ENCODE peak calls at places on chromosomes 7 and 10, in eight cellular contexts. One of them, this sample, is unnamed.

GRCh38 chr10:1036341-1036791 is 10.7 kb upstream of the IDI2 start:
- DNase-seq in foreskin keratinocyte: peak; percentile 94
- DNase-seq in GM23248: peak; percentile 44
- DNase-seq in EL: peak; percentile 34
- DNase-seq in activated CD4-positive, alpha-beta T cell treated with anti-CD3 and anti-CD28 coated beads, Interleukin-2, amount 50 U/mL, for 1 hour: no peak
- DNase-seq in NCI-H460: no peak
- DNase-seq in HS-27A: no peak
- DNase-seq in heart right ventricle: no peak
- DNase-seq in this sample: no peak

GRCh38 chr10:115879372-115879771 is 393.6 kb downstream of the GFRA1 start:
- DNase-seq in foreskin keratinocyte: no peak
- DNase-seq in GM23248: no peak
- DNase-seq in EL: no peak
- DNase-seq in activated CD4-positive, alpha-beta T cell treated with anti-CD3 and anti-CD28 coated beads, Interleukin-2, amount 50 U/mL, for 1 hour: no peak
- DNase-seq in NCI-H460: no peak
- DNase-seq in HS-27A: no peak
- DNase-seq in heart right ventricle: no peak
- DNase-seq in this sample: no peak

GRCh38 chr10:79147796-79148451 is 79.2 kb downstream of the ZMIZ1 start:
- DNase-seq in foreskin keratinocyte: no peak
- DNase-seq in GM23248: no peak
- DNase-seq in EL: no peak
- DNase-seq in activated CD4-positive, alpha-beta T cell treated with anti-CD3 and anti-CD28 coated beads, Interleukin-2, amount 50 U/mL, for 1 hour: no peak
- DNase-seq in NCI-H460: no peak
- DNase-seq in HS-27A: no peak
- DNase-seq in heart right ventricle: no peak
- DNase-seq in this sample: no peak

GRCh38 chr7:106717997-106718871 is 57.3 kb upstream of the CCDC71L start:
- DNase-seq in foreskin keratinocyte: peak; percentile 92
- DNase-seq in GM23248: peak; percentile 99
- DNase-seq in EL: peak; percentile 99
- DNase-seq in activated CD4-positive, alpha-beta T cell treated with anti-CD3 and anti-CD28 coated beads, Interleukin-2, amount 50 U/mL, for 1 hour: peak; percentile 39
- DNase-seq in NCI-H460: peak; percentile 75
- DNase-seq in HS-27A: peak; percentile 86
- DNase-seq in heart right ventricle: peak; percentile 36
- DNase-seq in this sample: peak; percentile 59

GRCh38 chr7:516216-516605 is 3.4 kb downstream of the PDGFA start:
- DNase-seq in foreskin keratinocyte: no peak
- DNase-seq in GM23248: no peak
- DNase-seq in EL: no peak
- DNase-seq in activated CD4-positive, alpha-beta T cell treated with anti-CD3 and anti-CD28 coated beads, Interleukin-2, amount 50 U/mL, for 1 hour: no peak
- DNase-seq in NCI-H460: no peak
- DNase-seq in HS-27A: no peak
- DNase-seq in heart right ventricle: no peak
- DNase-seq in this sample: no peak

GRCh38 chr7:151078233-151079040 is 2.2 kb downstream of the FASTK start:
- DNase-seq in foreskin keratinocyte: no peak
- DNase-seq in GM23248: peak; percentile 65
- DNase-seq in EL: peak; percentile 19
- DNase-seq in activated CD4-positive, alpha-beta T cell treated with anti-CD3 and anti-CD28 coated beads, Interleukin-2, amount 50 U/mL, for 1 hour: no peak
- DNase-seq in NCI-H460: no peak
- DNase-seq in HS-27A: no peak
- DNase-seq in heart right ventricle: no peak
- DNase-seq in this sample: no peak

GRCh38 chr7:137592232-137592896 is 248.8 kb upstream of the PTN start:
- DNase-seq in foreskin keratinocyte: no peak
- DNase-seq in GM23248: peak; percentile 83
- DNase-seq in EL: peak; percentile 72
- DNase-seq in activated CD4-positive, alpha-beta T cell treated with anti-CD3 and anti-CD28 coated beads, Interleukin-2, amount 50 U/mL, for 1 hour: no peak
- DNase-seq in NCI-H460: peak; percentile 80
- DNase-seq in HS-27A: no peak
- DNase-seq in heart right ventricle: peak; percentile 55
- DNase-seq in this sample: peak; percentile 47

GRCh38 chr7:6530626-6531491 is 20.4 kb downstream of the GRID2IP start:
- DNase-seq in foreskin keratinocyte: no peak
- DNase-seq in GM23248: no peak
- DNase-seq in EL: no peak
- DNase-seq in activated CD4-positive, alpha-beta T cell treated with anti-CD3 and anti-CD28 coated beads, Interleukin-2, amount 50 U/mL, for 1 hour: peak; percentile 51
- DNase-seq in NCI-H460: no peak
- DNase-seq in HS-27A: no peak
- DNase-seq in heart right ventricle: no peak
- DNase-seq in this sample: peak; percentile 73

GRCh38 chr7:158587425-158588084 is at the start of gene PTPRN2:
- DNase-seq in foreskin keratinocyte: no peak
- DNase-seq in GM23248: peak; percentile 84
- DNase-seq in EL: peak; percentile 45
- DNase-seq in activated CD4-positive, alpha-beta T cell treated with anti-CD3 and anti-CD28 coated beads, Interleukin-2, amount 50 U/mL, for 1 hour: peak; percentile 48
- DNase-seq in NCI-H460: peak; percentile 60
- DNase-seq in HS-27A: no peak
- DNase-seq in heart right ventricle: peak; percentile 32
- DNase-seq in this sample: peak; percentile 58

GRCh38 chr7:22332481-22332880 is 24.5 kb downstream of the RAPGEF5 start:
- DNase-seq in foreskin keratinocyte: no peak
- DNase-seq in GM23248: no peak
- DNase-seq in EL: no peak
- DNase-seq in activated CD4-positive, alpha-beta T cell treated with anti-CD3 and anti-CD28 coated beads, Interleukin-2, amount 50 U/mL, for 1 hour: no peak
- DNase-seq in NCI-H460: no peak
- DNase-seq in HS-27A: no peak
- DNase-seq in heart right ventricle: no peak
- DNase-seq in this sample: no peak

GRCh38 chr10:95235676-95236067 is 41.6 kb downstream of the ACSM6 start:
- DNase-seq in foreskin keratinocyte: no peak
- DNase-seq in GM23248: no peak
- DNase-seq in EL: no peak
- DNase-seq in activated CD4-positive, alpha-beta T cell treated with anti-CD3 and anti-CD28 coated beads, Interleukin-2, amount 50 U/mL, for 1 hour: no peak
- DNase-seq in NCI-H460: no peak
- DNase-seq in HS-27A: no peak
- DNase-seq in heart right ventricle: no peak
- DNase-seq in this sample: no peak

GRCh38 chr7:1815051-1815481 is 145.0 kb downstream of the ELFN1 start:
- DNase-seq in foreskin keratinocyte: no peak
- DNase-seq in GM23248: no peak
- DNase-seq in EL: no peak
- DNase-seq in activated CD4-positive, alpha-beta T cell treated with anti-CD3 and anti-CD28 coated beads, Interleukin-2, amount 50 U/mL, for 1 hour: no peak
- DNase-seq in NCI-H460: no peak
- DNase-seq in HS-27A: no peak
- DNase-seq in heart right ventricle: no peak
- DNase-seq in this sample: no peak

GRCh38 chr10:43110318-43111071 is 27.8 kb upstream of the CSGALNACT2 start:
- DNase-seq in foreskin keratinocyte: peak; percentile 32
- DNase-seq in GM23248: peak; percentile 81
- DNase-seq in EL: peak; percentile 66
- DNase-seq in activated CD4-positive, alpha-beta T cell treated with anti-CD3 and anti-CD28 coated beads, Interleukin-2, amount 50 U/mL, for 1 hour: no peak
- DNase-seq in NCI-H460: no peak
- DNase-seq in HS-27A: no peak
- DNase-seq in heart right ventricle: no peak
- DNase-seq in this sample: peak; percentile 34

GRCh38 chr10:33190406-33190805 is 144.1 kb downstream of the NRP1 start:
- DNase-seq in foreskin keratinocyte: no peak
- DNase-seq in GM23248: peak; percentile 36
- DNase-seq in EL: no peak
- DNase-seq in activated CD4-positive, alpha-beta T cell treated with anti-CD3 and anti-CD28 coated beads, Interleukin-2, amount 50 U/mL, for 1 hour: no peak
- DNase-seq in NCI-H460: no peak
- DNase-seq in HS-27A: no peak
- DNase-seq in heart right ventricle: no peak
- DNase-seq in this sample: no peak

GRCh38 chr7:40887099-40887498 is 752.3 kb downstream of the SUGCT start:
- DNase-seq in foreskin keratinocyte: peak; percentile 50
- DNase-seq in GM23248: peak; percentile 71
- DNase-seq in EL: peak; percentile 57
- DNase-seq in activated CD4-positive, alpha-beta T cell treated with anti-CD3 and anti-CD28 coated beads, Interleukin-2, amount 50 U/mL, for 1 hour: no peak
- DNase-seq in NCI-H460: no peak
- DNase-seq in HS-27A: peak; percentile 24
- DNase-seq in heart right ventricle: no peak
- DNase-seq in this sample: no peak

GRCh38 chr10:95506056-95506737 is 55.0 kb downstream of the SORBS1 start:
- DNase-seq in foreskin keratinocyte: no peak
- DNase-seq in GM23248: no peak
- DNase-seq in EL: no peak
- DNase-seq in activated CD4-positive, alpha-beta T cell treated with anti-CD3 and anti-CD28 coated beads, Interleukin-2, amount 50 U/mL, for 1 hour: no peak
- DNase-seq in NCI-H460: no peak
- DNase-seq in HS-27A: no peak
- DNase-seq in heart right ventricle: no peak
- DNase-seq in this sample: no peak

GRCh38 chr7:66421830-66422229 is 206.9 kb upstream of the KCTD7 start:
- DNase-seq in foreskin keratinocyte: no peak
- DNase-seq in GM23248: no peak
- DNase-seq in EL: no peak
- DNase-seq in activated CD4-positive, alpha-beta T cell treated with anti-CD3 and anti-CD28 coated beads, Interleukin-2, amount 50 U/mL, for 1 hour: no peak
- DNase-seq in NCI-H460: no peak
- DNase-seq in HS-27A: no peak
- DNase-seq in heart right ventricle: no peak
- DNase-seq in this sample: no peak

GRCh38 chr10:49118450-49118849 is 3.1 kb upstream of the VSTM4 start:
- DNase-seq in foreskin keratinocyte: no peak
- DNase-seq in GM23248: no peak
- DNase-seq in EL: no peak
- DNase-seq in activated CD4-positive, alpha-beta T cell treated with anti-CD3 and anti-CD28 coated beads, Interleukin-2, amount 50 U/mL, for 1 hour: no peak
- DNase-seq in NCI-H460: no peak
- DNase-seq in HS-27A: no peak
- DNase-seq in heart right ventricle: no peak
- DNase-seq in this sample: no peak

GRCh38 chr7:1252543-1253090 is 19.9 kb downstream of the UNCX start:
- DNase-seq in foreskin keratinocyte: no peak
- DNase-seq in GM23248: no peak
- DNase-seq in EL: no peak
- DNase-seq in activated CD4-positive, alpha-beta T cell treated with anti-CD3 and anti-CD28 coated beads, Interleukin-2, amount 50 U/mL, for 1 hour: no peak
- DNase-seq in NCI-H460: no peak
- DNase-seq in HS-27A: no peak
- DNase-seq in heart right ventricle: no peak
- DNase-seq in this sample: no peak

This sample was measured in HTR-8/SVneo.